ENCODE peak calls at places on chromosomes 12 and 14, in seven cellular contexts. L is AG09309, J is nucleus accumbens, U is kidney glomerular epithelial cell, Y is iPS-NIHi11, D is AG10803, N is lung. Q is an unnamed sample.

GRCh38 chr12:92144631-92145480 is 790 bp downstream of the BTG1 start:
- DNase-seq in L (no peak), J (peak; percentile 74), U (peak; percentile 46), Y (peak; percentile 14), D (peak; percentile 55), N (peak; percentile 57), Q (peak; percentile 60)

GRCh38 chr12:42482820-42483533 is 106.6 kb downstream of the PRICKLE1 start:
- DNase-seq in L (no peak), J (peak; percentile 40), U (peak; percentile 54), Y (peak; percentile 87), D (peak; percentile 30), N (peak; percentile 62), Q (peak; percentile 96)

GRCh38 chr14:77151245-77151644 is 9.7 kb upstream of the ZDHHC22 start:
- DNase-seq in L (no peak), J (no peak), U (no peak), Y (peak; percentile 76), D (no peak), N (no peak), Q (peak; percentile 70)

GRCh38 chr12:101925352-101925751 is 48.0 kb downstream of the DRAM1 start:
- DNase-seq in L (peak; percentile 99), J (no peak), U (peak; percentile 76), Y (no peak), D (peak; percentile 100), N (peak; percentile 69), Q (no peak)

GRCh38 chr12:23885396-23885795 is 64.1 kb downstream of the SOX5 start:
- DNase-seq in L (no peak), J (no peak), U (no peak), Y (no peak), D (no peak), N (no peak), Q (no peak)

GRCh38 chr14:53979747-53980642 is 23.4 kb upstream of the BMP4 start:
- DNase-seq in L (no peak), J (no peak), U (peak; percentile 6), Y (peak; percentile 64), D (peak; percentile 78), N (no peak), Q (no peak)

GRCh38 chr12:124694846-124695497 is 127.6 kb upstream of the NCOR2 start:
- DNase-seq in L (no peak), J (no peak), U (peak; percentile 94), Y (no peak), D (peak; percentile 85), N (no peak), Q (no peak)

GRCh38 chr14:80215756-80216581 is 4.7 kb upstream of the DIO2 start:
- DNase-seq in L (no peak), J (no peak), U (no peak), Y (peak; percentile 5), D (peak; percentile 39), N (no peak), Q (no peak)

GRCh38 chr12:32889073-32889760 is 7.4 kb downstream of the PKP2 start:
- DNase-seq in L (no peak), J (no peak), U (no peak), Y (no peak), D (no peak), N (no peak), Q (no peak)

GRCh38 chr14:95695051-95695450 is 8.8 kb downstream of the TCL1B start:
- DNase-seq in L (no peak), J (no peak), U (no peak), Y (no peak), D (no peak), N (no peak), Q (no peak)

GRCh38 chr12:68358532-68359485 is 26.6 kb upstream of the MDM1 start:
- DNase-seq in L (peak; percentile 65), J (peak; percentile 4), U (peak; percentile 85), Y (peak; percentile 54), D (peak; percentile 84), N (peak; percentile 54), Q (peak; percentile 49)